ENCODE peak calls at places on chromosomes 2 and 18, in seven cellular contexts. X is psoas muscle; Z is BE2C; U is NCI-H2029 treated with DMSO at 0.1 percent for 48 hours; H is T-cell; S is foreskin fibroblast; P is activated CD8-positive, alpha-beta memory T cell treated with anti-CD3 and anti-CD28 coated beads for 4 hours. D is an unnamed sample.

GRCh38 chr18:35130236-35130635 is 89.0 kb downstream of the MAPRE2 start:
- DNase-seq in X (no peak), Z (no peak), U (no peak), H (no peak), S (no peak), P (no peak), D (no peak)

GRCh38 chr18:71398530-71398929 is 1109.7 kb downstream of the SOCS6 start:
- DNase-seq in X (no peak), Z (peak; percentile 45), U (peak; percentile 4), H (no peak), S (peak; percentile 2), P (no peak), D (no peak)

GRCh38 chr2:139721454-139721995 is 941.3 kb upstream of the NXPH2 start:
- DNase-seq in X (no peak), Z (no peak), U (no peak), H (no peak), S (no peak), P (no peak), D (no peak)

GRCh38 chr2:27154990-27155615 is 6.3 kb downstream of the TCF23 start:
- DNase-seq in X (no peak), Z (no peak), U (no peak), H (no peak), S (no peak), P (no peak), D (no peak)

GRCh38 chr2:205759732-205760516 is 77.6 kb downstream of the NRP2 start:
- DNase-seq in X (no peak), Z (no peak), U (no peak), H (no peak), S (no peak), P (no peak), D (no peak)

GRCh38 chr2:162435676-162436075 is 91.7 kb downstream of the GCA start:
- DNase-seq in X (no peak), Z (no peak), U (no peak), H (no peak), S (no peak), P (no peak), D (no peak)

GRCh38 chr2:172427256-172427989 is at the start of gene ITGA6:
- DNase-seq in X (peak; percentile 69), Z (peak; percentile 62), U (peak; percentile 16), H (peak; percentile 61), S (peak; percentile 76), P (peak; percentile 53), D (peak; percentile 88)

GRCh38 chr2:6410265-6410664 is 455.4 kb downstream of the CMPK2 start:
- DNase-seq in X (no peak), Z (no peak), U (no peak), H (no peak), S (peak; percentile 85), P (no peak), D (no peak)

GRCh38 chr18:489244-490023 is 11.1 kb downstream of the COLEC12 start:
- DNase-seq in X (no peak), Z (no peak), U (no peak), H (no peak), S (peak; percentile 87), P (no peak), D (peak; percentile 52)

GRCh38 chr2:100832885-100833284 is 12.9 kb downstream of the NPAS2 start:
- DNase-seq in X (no peak), Z (no peak), U (no peak), H (no peak), S (peak; percentile 75), P (no peak), D (no peak)

GRCh38 chr2:237673130-237673921 is 45.9 kb downstream of the LRRFIP1 start:
- DNase-seq in X (peak; percentile 68), Z (peak; percentile 86), U (peak; percentile 72), H (peak; percentile 96), S (peak; percentile 18), P (peak; percentile 94), D (peak; percentile 26)

GRCh38 chr2:20560011-20560410 is 90.9 kb downstream of the HS1BP3 start:
- DNase-seq in X (no peak), Z (no peak), U (no peak), H (no peak), S (no peak), P (no peak), D (no peak)